ENCODE peak calls at places on chromosomes 5 and 9, in five cellular contexts. G, C, B, T and P are unnamed samples.

GRCh38 chr9:117073539-117074336 is 341.1 kb downstream of the ASTN2 start:
- DNase-seq in T (peak; percentile 57), G (no peak), B (peak; percentile 39), C (peak; percentile 26), P (no peak)

GRCh38 chr5:38738898-38739743 is 106.7 kb upstream of the OSMR start:
- DNase-seq in G (no peak), C (peak; percentile 45), B (no peak), T (no peak), P (peak; percentile 9)

GRCh38 chr9:77903666-77904248 is 127.9 kb downstream of the GNAQ start:
- DNase-seq in B (no peak), G (no peak), C (no peak), T (no peak), P (no peak)

GRCh38 chr5:118233601-118234000 is 754.7 kb downstream of the DTWD2 start:
- DNase-seq in C (no peak), G (no peak), T (no peak), B (no peak), P (peak; percentile 54)

GRCh38 chr5:179678238-179679013 is 2.4 kb downstream of the CBY3 start:
- DNase-seq in C (peak; percentile 83), T (peak; percentile 88), G (peak; percentile 97), B (peak; percentile 99), P (peak; percentile 98)

GRCh38 chr5:20618353-20618752 is 630.4 kb upstream of the CDH18 start:
- DNase-seq in G (no peak), T (no peak), C (no peak), B (no peak), P (no peak)

GRCh38 chr5:111756701-111757581 is at the start of gene NREP:
- DNase-seq in C (peak; percentile 92), B (peak; percentile 83), G (peak; percentile 86), T (peak; percentile 87), P (peak; percentile 95)

GRCh38 chr5:133415506-133415905 is 196.8 kb downstream of the FSTL4 start:
- DNase-seq in B (no peak), G (no peak), C (no peak), T (no peak), P (no peak)

GRCh38 chr5:15499528-15500325 is at the start of gene FBXL7:
- DNase-seq in T (peak; percentile 75), G (peak; percentile 55), B (peak; percentile 69), C (no peak), P (peak; percentile 95)

GRCh38 chr5:60843693-60844428 is at the start of gene ELOVL7:
- DNase-seq in T (peak; percentile 58), C (peak; percentile 38), B (peak; percentile 76), G (peak; percentile 87), P (peak; percentile 67)

GRCh38 chr5:317086-317811 is 4.3 kb upstream of the AHRR start:
- DNase-seq in T (peak; percentile 57), B (peak; percentile 86), C (peak; percentile 32), G (peak; percentile 38), P (peak; percentile 71)

GRCh38 chr9:3401556-3401955 is 124.2 kb downstream of the RFX3 start:
- DNase-seq in C (peak; percentile 17), B (no peak), T (peak; percentile 75), G (no peak), P (no peak)

GRCh38 chr5:138354387-138354786 is 1.9 kb downstream of the KDM3B start:
- DNase-seq in C (no peak), B (no peak), G (no peak), T (no peak), P (no peak)

GRCh38 chr9:34158362-34158869 is 20.4 kb upstream of the UBAP1 start:
- DNase-seq in C (peak; percentile 86), B (no peak), T (no peak), G (peak; percentile 15), P (peak; percentile 29)

GRCh38 chr5:1161832-1162229 is 39.6 kb upstream of the SLC6A19 start:
- DNase-seq in C (peak; percentile 11), B (no peak), T (no peak), G (peak; percentile 60), P (no peak)

GRCh38 chr5:87562068-87562467 is 149.3 kb upstream of the CCNH start:
- DNase-seq in G (no peak), C (no peak), B (no peak), T (no peak), P (no peak)

GRCh38 chr9:120531683-120532300 is 48.2 kb downstream of the CDK5RAP2 start:
- DNase-seq in G (peak; percentile 14), T (peak; percentile 9), B (peak; percentile 44), C (peak; percentile 43), P (peak; percentile 66)

GRCh38 chr9:93701494-93702218 is 125.3 kb downstream of the PHF2 start:
- DNase-seq in T (no peak), C (no peak), B (no peak), G (no peak), P (no peak)

GRCh38 chr5:178338126-178338749 is 105.6 kb upstream of the PHYKPL start:
- DNase-seq in T (no peak), G (no peak), C (no peak), B (no peak), P (no peak)

GRCh38 chr5:14184082-14184481 is 40.9 kb downstream of the TRIO start:
- DNase-seq in B (no peak), G (no peak), C (no peak), T (no peak), P (no peak)

GRCh38 chr5:6743161-6743560 is 29.9 kb downstream of the TENT4A start:
- DNase-seq in C (no peak), G (no peak), T (no peak), B (no peak), P (no peak)

GRCh38 chr5:170627271-170627670 is 123.5 kb downstream of the KCNIP1 start:
- DNase-seq in B (no peak), G (no peak), T (no peak), C (no peak), P (no peak)

GRCh38 chr9:13330396-13331004 is 51.0 kb upstream of the MPDZ start:
- DNase-seq in B (no peak), G (no peak), T (no peak), C (no peak), P (no peak)

GRCh38 chr5:147455321-147455720 is 54.5 kb downstream of the DPYSL3 start:
- DNase-seq in B (no peak), T (no peak), C (no peak), G (no peak), P (peak; percentile 91)

GRCh38 chr9:106883030-106883429 is 20.1 kb downstream of the ZNF462 start:
- DNase-seq in B (no peak), G (no peak), C (peak; percentile 90), T (no peak), P (no peak)

GRCh38 chr5:138901716-138902115 is 26.6 kb upstream of the LRRTM2 start:
- DNase-seq in G (no peak), C (peak; percentile 23), B (no peak), T (no peak), P (no peak)

GRCh38 chr5:57232293-57233033 is 58.6 kb downstream of the GPBP1 start:
- DNase-seq in T (no peak), C (peak; percentile 47), B (no peak), G (no peak), P (no peak)

GRCh38 chr9:125400725-125401124 is 139.1 kb downstream of the GAPVD1 start:
- DNase-seq in B (no peak), C (no peak), G (no peak), T (no peak), P (no peak)

GRCh38 chr5:6480133-6481051 is 31.7 kb downstream of the UBE2QL1 start:
- DNase-seq in G (no peak), C (no peak), T (no peak), B (no peak), P (no peak)

GRCh38 chr5:61332369-61332745 is 299 bp downstream of the ZSWIM6 start:
- DNase-seq in B (no peak), G (peak; percentile 39), C (no peak), T (peak; percentile 4), P (peak; percentile 63)